ENCODE peak calls at places on chromosomes 1 and 21, in eight cellular contexts. S is B cell; U is C1 segment of cervical spinal cord; I is NCI-H1436; C is skeletal muscle cell; E is H7; M is activated naive CD4-positive, alpha-beta T cell; A is GM12891. Z is an unnamed sample.

GRCh38 chr1:111270781-111271463 is 19.7 kb upstream of the CHIA start:
- DNase-seq in S (no peak), U (no peak), I (no peak), C (no peak), E (peak; percentile 28), M (no peak), A (no peak), Z (no peak)

GRCh38 chr1:55703726-55704363 is 488.7 kb upstream of the USP24 start:
- DNase-seq in S (no peak), U (no peak), I (no peak), C (no peak), E (no peak), M (no peak), A (no peak), Z (no peak)

GRCh38 chr1:115706774-115707425 is 61.6 kb downstream of the CASQ2 start:
- DNase-seq in S (no peak), U (no peak), I (peak; percentile 56), C (peak; percentile 16), E (peak; percentile 71), M (no peak), A (peak; percentile 28), Z (peak; percentile 25)

GRCh38 chr1:162633327-162633762 is 1.1 kb downstream of the DDR2 start:
- DNase-seq in S (no peak), U (no peak), I (no peak), C (no peak), E (no peak), M (no peak), A (no peak), Z (no peak)

GRCh38 chr1:91731815-91732214 is 154.1 kb downstream of the TGFBR3 start:
- DNase-seq in S (no peak), U (peak; percentile 16), I (no peak), C (no peak), E (no peak), M (no peak), A (no peak), Z (no peak)

GRCh38 chr1:121586369-121587229 is 401.8 kb downstream of the SRGAP2C start:
- DNase-seq in S (no peak), U (no peak), I (no peak), C (no peak), E (no peak), M (no peak), A (no peak), Z (no peak)

GRCh38 chr1:54172614-54173312 is 20.0 kb upstream of the CDCP2 start:
- DNase-seq in S (no peak), U (no peak), I (no peak), C (peak; percentile 51), E (no peak), M (no peak), A (no peak), Z (no peak)

GRCh38 chr21:30268608-30269197 is 14.0 kb downstream of the KRTAP24-1 start:
- DNase-seq in S (no peak), U (no peak), I (no peak), C (no peak), E (peak; percentile 31), M (no peak), A (no peak), Z (no peak)

Z was measured in AG09309.